ENCODE peak calls at places on chromosomes 13 and 19, in four cellular contexts. V, U, B and P are unnamed samples.

GRCh38 chr19:41870401-41870873 is 6.6 kb upstream of the CD79A start:
- DNase-seq in B (no peak), U (no peak), V (peak), P (no peak)

GRCh38 chr19:39304701-39305571 is 8.7 kb downstream of the IFNL1 start:
- DNase-seq in V (no peak), B (no peak), U (no peak), P (no peak)

GRCh38 chr19:23482829-23483228 is 87.6 kb upstream of the ZNF91 start:
- DNase-seq in U (no peak), B (no peak), V (no peak), P (no peak)

GRCh38 chr13:76556632-76557031 is 329.6 kb downstream of the KCTD12 start:
- DNase-seq in U (no peak), B (no peak), V (no peak), P (no peak)

GRCh38 chr19:5392476-5392875 is 51.9 kb upstream of the PTPRS start:
- DNase-seq in V (no peak), B (no peak), U (no peak), P (no peak)

GRCh38 chr19:48741222-48741999 is 1.0 kb upstream of the RASIP1 start:
- DNase-seq in U (peak), B (no peak), V (peak), P (peak)

GRCh38 chr13:106468207-106468606 is 67.3 kb downstream of the EFNB2 start:
- DNase-seq in V (no peak), U (no peak), B (no peak), P (no peak)

GRCh38 chr19:15280048-15280725 is 47.9 kb upstream of the EPHX3 start:
- DNase-seq in U (no peak), V (no peak), B (no peak), P (no peak)

GRCh38 chr13:30332516-30333165 is 25.3 kb upstream of the KATNAL1 start:
- DNase-seq in B (no peak), U (no peak), V (no peak), P (no peak)

GRCh38 chr19:4256563-4256962 is 9.7 kb downstream of the YJU2 start:
- DNase-seq in U (peak), B (no peak), V (peak), P (no peak)

GRCh38 chr13:98173431-98173921 is 3.6 kb downstream of the RNF113B start:
- DNase-seq in B (peak), V (peak), U (no peak), P (no peak)

GRCh38 chr19:5369962-5370367 is 29.4 kb upstream of the PTPRS start:
- DNase-seq in U (peak), B (peak), V (peak), P (peak)

GRCh38 chr19:40216777-40217026 is 1.5 kb downstream of the TTC9B start:
- DNase-seq in V (no peak), B (no peak), U (no peak), P (no peak)

GRCh38 chr19:57103573-57104277 is 16.1 kb upstream of the USP29 start:
- DNase-seq in U (peak), V (peak), B (peak), P (peak)

GRCh38 chr13:79909664-79910063 is 428.7 kb downstream of the NDFIP2 start:
- DNase-seq in V (no peak), U (no peak), B (no peak), P (no peak)

GRCh38 chr13:79912403-79912802 is 428.5 kb downstream of the SPRY2 start:
- DNase-seq in B (no peak), V (no peak), U (no peak), P (no peak)

GRCh38 chr13:79913141-79913827 is 427.6 kb downstream of the SPRY2 start:
- DNase-seq in U (no peak), B (no peak), V (no peak), P (no peak)

GRCh38 chr13:79907527-79907926 is 426.6 kb downstream of the NDFIP2 start:
- DNase-seq in U (no peak), B (no peak), V (no peak), P (no peak)

DNA sequence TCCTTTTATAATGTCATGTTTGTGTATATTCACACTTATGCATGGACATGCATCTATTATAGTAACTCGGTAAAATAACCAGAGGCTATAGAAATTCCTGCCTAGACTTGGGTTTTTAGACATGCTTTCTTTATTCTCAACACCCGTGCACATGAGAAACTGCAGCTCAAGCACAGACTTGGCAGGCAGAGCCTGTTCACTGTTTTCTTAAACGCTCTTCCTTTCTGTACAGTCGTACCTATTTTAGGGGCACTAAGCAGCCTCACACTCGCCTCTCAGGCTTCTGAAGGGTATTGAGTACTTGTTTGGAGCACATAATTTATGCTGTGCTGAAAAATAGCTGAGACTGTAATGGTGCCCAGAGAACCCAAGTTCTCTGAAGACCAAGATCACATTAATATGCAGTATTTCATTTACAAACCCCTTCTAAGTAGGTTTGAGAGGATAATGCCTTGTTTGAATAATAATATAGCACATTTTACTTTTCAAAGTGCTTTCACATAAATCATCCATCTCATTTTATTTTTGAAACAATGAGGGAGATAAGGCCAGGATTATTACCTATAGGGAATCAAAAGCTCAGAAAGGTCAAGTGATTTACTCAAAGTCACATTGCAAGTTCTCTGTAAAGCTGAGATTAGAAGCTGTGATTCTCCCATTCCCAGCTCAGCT is 429.9 kb downstream of the SPRY2 start:
- DNase-seq in V (no peak), B (no peak), U (no peak), P (no peak)
- TF ChIP-seq ESRRA in V (no peak), B (no peak), U (no peak), P (no peak)

GRCh38 chr13:99605417-99606321 is 104.4 kb downstream of the TM9SF2 start:
- DNase-seq in V (peak), U (peak), B (peak), P (peak)

GRCh38 chr13:99608345-99608744 is 107.1 kb downstream of the TM9SF2 start:
- DNase-seq in U (no peak), B (no peak), V (no peak), P (no peak)

GRCh38 chr13:99606322-99607089 is 105.2 kb downstream of the TM9SF2 start:
- DNase-seq in V (peak), B (peak), U (peak), P (peak)

GRCh38 chr13:99614465-99614885 is 113.2 kb downstream of the TM9SF2 start:
- DNase-seq in V (peak), U (no peak), B (peak), P (peak)

DNA sequence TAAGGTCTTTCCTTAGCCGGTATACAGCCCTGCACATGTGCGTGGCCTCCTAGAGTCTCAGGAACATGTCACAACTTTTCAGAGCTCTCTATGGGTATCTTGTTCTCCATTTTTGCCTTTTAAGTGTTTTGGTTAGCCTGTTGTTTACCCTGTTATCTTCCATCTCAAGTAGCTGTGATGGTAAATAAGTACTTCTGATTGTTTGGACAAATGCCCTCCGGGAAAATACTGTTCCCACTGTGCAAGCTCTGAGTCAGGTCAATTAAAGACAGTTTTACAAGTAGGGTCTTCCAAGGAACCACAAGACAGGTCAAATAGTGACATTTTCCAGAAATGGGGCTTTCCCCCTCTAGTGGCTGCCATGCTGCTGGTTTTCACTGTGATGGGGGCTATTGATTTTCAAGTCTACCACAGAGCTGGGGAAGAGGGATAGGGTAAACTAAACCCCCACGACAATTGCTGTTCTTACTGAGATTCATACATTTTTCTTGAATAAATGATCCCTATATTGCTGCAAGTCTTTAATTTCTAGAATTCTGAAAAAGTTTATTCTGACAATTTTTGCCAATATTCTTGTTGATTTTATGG is 109.5 kb downstream of the TM9SF2 start:
- DNase-seq in B (no peak), V (no peak), U (no peak), P (no peak)
- TF ChIP-seq ESRRA in B (no peak), V (no peak), U (no peak), P (no peak)

GRCh38 chr13:42720116-42720857 is 61.1 kb upstream of the FAM216B start:
- DNase-seq in V (peak), B (peak), U (no peak), P (no peak)
- TF ChIP-seq ESRRA in V (no peak), B (no peak), U (no peak), P (no peak)

GRCh38 chr19:47110521-47111080 is 3.0 kb downstream of the ZC3H4 start:
- DNase-seq in U (peak), B (no peak), V (no peak), P (no peak)
- TF ChIP-seq ESRRA in U (no peak), B (no peak), V (no peak), P (no peak)

DNA sequence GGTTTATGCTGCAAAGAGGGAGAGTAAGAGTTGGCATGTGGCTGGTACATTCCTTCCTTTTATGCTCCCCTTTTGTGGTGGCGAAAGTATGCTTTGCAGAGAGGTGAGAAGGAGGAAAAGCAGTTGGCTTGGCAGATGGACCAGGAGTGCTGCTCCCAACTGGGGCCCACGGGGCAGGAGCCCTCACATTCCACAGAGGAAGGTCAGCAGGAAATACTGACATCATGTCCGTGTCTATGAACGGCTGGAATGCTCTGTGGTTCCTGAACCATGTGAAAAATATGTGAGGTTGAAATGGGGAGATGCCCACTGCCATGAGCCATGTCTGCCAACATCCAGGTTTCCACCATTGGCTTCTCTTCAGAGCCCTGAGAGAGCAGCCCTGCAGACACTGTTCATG is 33.3 kb upstream of the GAS6 start:
- DNase-seq in U (no peak), V (peak), B (peak), P (no peak)
- TF ChIP-seq ESRRA in U (no peak), V (no peak), B (no peak), P (no peak)

DNA sequence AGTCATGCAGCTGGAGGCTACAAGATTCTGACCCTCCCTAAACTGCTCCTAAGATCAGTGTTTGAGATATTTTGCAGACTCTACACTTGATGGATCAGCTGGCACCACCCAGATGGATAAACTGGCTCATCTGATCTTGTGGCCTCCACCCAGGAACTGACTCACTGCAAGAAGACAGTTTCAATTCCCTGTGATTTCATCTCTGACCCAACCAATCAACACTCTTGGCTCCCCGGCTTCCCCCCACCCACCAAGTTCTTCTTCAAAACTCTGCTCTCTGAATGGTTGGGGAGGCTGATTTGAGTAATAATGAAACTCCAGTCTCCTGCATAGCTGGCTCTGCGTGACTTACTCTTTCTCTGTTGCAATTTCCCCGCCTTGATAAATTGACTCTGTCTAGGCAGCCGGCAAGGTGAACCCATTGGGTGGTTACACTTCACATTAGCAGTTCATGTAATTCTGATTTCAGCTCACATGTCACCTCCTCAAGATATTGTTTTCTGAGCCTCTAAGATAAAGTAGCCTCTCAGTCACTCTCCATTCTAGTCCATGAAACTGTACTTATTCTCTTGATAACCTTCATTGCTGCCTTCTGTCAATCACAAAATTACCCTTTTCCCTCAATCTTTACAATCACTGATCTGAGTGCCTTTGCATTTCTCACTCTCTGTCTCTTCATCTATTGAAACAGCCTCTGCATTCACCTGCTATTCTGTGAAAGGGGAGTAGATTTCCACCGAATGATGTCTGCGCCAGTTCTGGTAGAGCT is 9.9 kb upstream of the FPR3 start:
- DNase-seq in U (no peak), V (no peak), B (no peak), P (no peak)
- TF ChIP-seq ESRRA in U (peak), V (no peak), B (no peak), P (no peak)

DNA sequence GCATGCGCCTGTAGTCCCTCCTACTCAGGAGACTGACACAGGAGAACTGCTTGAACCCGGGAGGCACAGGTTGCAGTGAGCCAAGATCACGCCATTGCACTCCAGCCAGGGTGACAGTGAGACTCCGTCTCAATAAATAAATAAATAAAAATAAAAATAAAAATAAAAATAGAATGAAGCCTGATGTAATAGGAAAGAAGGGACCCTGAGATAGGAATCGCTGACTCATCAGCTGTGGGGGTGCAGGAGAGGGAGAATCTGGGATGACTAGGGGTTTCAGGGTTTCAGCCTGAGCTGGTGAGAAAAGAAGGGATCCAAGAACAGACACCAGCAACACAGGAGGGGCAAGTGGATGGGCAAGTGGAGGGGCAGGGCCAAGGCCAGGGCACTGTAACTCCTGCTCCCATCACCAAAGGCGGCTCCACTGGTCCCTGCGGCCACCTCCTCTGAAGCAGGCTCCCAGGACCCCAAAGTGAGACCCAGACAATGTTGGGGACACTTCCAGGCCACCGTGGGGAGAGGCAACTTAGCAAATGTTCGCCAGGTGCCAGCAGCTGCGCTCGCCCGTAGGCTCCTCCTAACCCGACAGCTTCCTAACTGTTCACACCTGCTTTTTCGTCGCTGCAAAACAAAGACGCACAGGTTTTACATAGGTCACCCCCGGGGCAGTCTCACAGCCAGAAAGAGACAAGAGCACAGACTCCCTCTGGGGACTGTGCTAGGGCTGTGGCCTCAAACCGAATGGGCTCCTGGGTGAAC is 1.2 kb downstream of the HAUS8 start:
- DNase-seq in B (no peak), V (no peak), U (peak), P (no peak)
- TF ChIP-seq ESRRA in B (no peak), V (no peak), U (no peak), P (no peak)